ENCODE peak calls at places on chromosomes 13 and 19, in five cellular contexts. One of them, this sample, is unnamed.

GRCh38 chr19:19627716-19628498 is at the start of gene LPAR2:
- DNase-seq in ascending aorta: no peak
- DNase-seq in astrocyte of the spinal cord: no peak
- DNase-seq in pancreas: peak
- DNase-seq in brain microvascular endothelial cell: no peak
- DNase-seq in this sample: no peak

GRCh38 chr13:110950819-110951570 is 36.1 kb upstream of the ANKRD10 start:
- DNase-seq in ascending aorta: peak
- DNase-seq in astrocyte of the spinal cord: no peak
- DNase-seq in pancreas: no peak
- DNase-seq in brain microvascular endothelial cell: no peak
- DNase-seq in this sample: no peak

GRCh38 chr19:17967258-17968051 is 548 bp downstream of the KCNN1 start:
- DNase-seq in ascending aorta: no peak
- DNase-seq in astrocyte of the spinal cord: no peak
- DNase-seq in pancreas: no peak
- DNase-seq in brain microvascular endothelial cell: no peak
- DNase-seq in this sample: no peak

GRCh38 chr19:3506384-3507340 is 551 bp downstream of the FZR1 start:
- DNase-seq in ascending aorta: peak
- DNase-seq in astrocyte of the spinal cord: no peak
- DNase-seq in pancreas: peak
- DNase-seq in brain microvascular endothelial cell: peak
- DNase-seq in this sample: no peak

GRCh38 chr19:17871878-17872250 is at the start of gene SLC5A5:
- DNase-seq in ascending aorta: no peak
- DNase-seq in astrocyte of the spinal cord: no peak
- DNase-seq in pancreas: no peak
- DNase-seq in brain microvascular endothelial cell: no peak
- DNase-seq in this sample: no peak

GRCh38 chr13:93977986-93978385 is 501.5 kb downstream of the DCT start:
- DNase-seq in ascending aorta: no peak
- DNase-seq in astrocyte of the spinal cord: no peak
- DNase-seq in pancreas: no peak
- DNase-seq in brain microvascular endothelial cell: peak
- DNase-seq in this sample: no peak

GRCh38 chr13:98143601-98144500 is 957 bp downstream of the FARP1 start:
- DNase-seq in ascending aorta: no peak
- DNase-seq in astrocyte of the spinal cord: peak
- DNase-seq in pancreas: peak
- DNase-seq in brain microvascular endothelial cell: no peak
- DNase-seq in this sample: no peak

GRCh38 chr13:40017662-40018262 is 362.3 kb downstream of the COG6 start:
- DNase-seq in ascending aorta: no peak
- DNase-seq in astrocyte of the spinal cord: no peak
- DNase-seq in pancreas: no peak
- DNase-seq in brain microvascular endothelial cell: no peak
- DNase-seq in this sample: no peak

GRCh38 chr13:77031869-77032268 is 4.9 kb upstream of the FBXL3 start:
- DNase-seq in ascending aorta: no peak
- DNase-seq in astrocyte of the spinal cord: no peak
- DNase-seq in pancreas: no peak
- DNase-seq in brain microvascular endothelial cell: no peak
- DNase-seq in this sample: no peak

GRCh38 chr13:45206340-45206739 is 5.5 kb upstream of the KCTD4 start:
- DNase-seq in ascending aorta: no peak
- DNase-seq in astrocyte of the spinal cord: peak
- DNase-seq in pancreas: no peak
- DNase-seq in brain microvascular endothelial cell: peak
- DNase-seq in this sample: no peak

GRCh38 chr19:33678796-33679195 is 57.0 kb downstream of the CHST8 start:
- DNase-seq in ascending aorta: peak
- DNase-seq in astrocyte of the spinal cord: no peak
- DNase-seq in pancreas: no peak
- DNase-seq in brain microvascular endothelial cell: no peak
- DNase-seq in this sample: no peak

GRCh38 chr19:48194041-48194871 is 23.8 kb downstream of the ZSWIM9 start:
- DNase-seq in ascending aorta: peak
- DNase-seq in astrocyte of the spinal cord: no peak
- DNase-seq in pancreas: no peak
- DNase-seq in brain microvascular endothelial cell: no peak
- DNase-seq in this sample: no peak

GRCh38 chr13:48626077-48626449 is 27.7 kb upstream of the CYSLTR2 start:
- DNase-seq in ascending aorta: no peak
- DNase-seq in astrocyte of the spinal cord: peak
- DNase-seq in pancreas: peak
- DNase-seq in brain microvascular endothelial cell: peak
- DNase-seq in this sample: no peak

GRCh38 chr13:23621316-23621645 is 51.1 kb downstream of the TNFRSF19 start:
- DNase-seq in ascending aorta: no peak
- DNase-seq in astrocyte of the spinal cord: peak
- DNase-seq in pancreas: no peak
- DNase-seq in brain microvascular endothelial cell: peak
- DNase-seq in this sample: no peak

GRCh38 chr13:41601718-41602445 is 144.5 kb downstream of the RGCC start:
- DNase-seq in ascending aorta: peak
- DNase-seq in astrocyte of the spinal cord: peak
- DNase-seq in pancreas: no peak
- DNase-seq in brain microvascular endothelial cell: no peak
- DNase-seq in this sample: no peak

GRCh38 chr19:35211545-35212230 is 16.9 kb downstream of the FAM187B start:
- DNase-seq in ascending aorta: peak
- DNase-seq in astrocyte of the spinal cord: no peak
- DNase-seq in pancreas: peak
- DNase-seq in brain microvascular endothelial cell: no peak
- DNase-seq in this sample: peak

GRCh38 chr13:26406791-26407190 is 150.7 kb upstream of the WASF3 start:
- DNase-seq in ascending aorta: no peak
- DNase-seq in astrocyte of the spinal cord: no peak
- DNase-seq in pancreas: no peak
- DNase-seq in brain microvascular endothelial cell: no peak
- DNase-seq in this sample: no peak

DNA sequence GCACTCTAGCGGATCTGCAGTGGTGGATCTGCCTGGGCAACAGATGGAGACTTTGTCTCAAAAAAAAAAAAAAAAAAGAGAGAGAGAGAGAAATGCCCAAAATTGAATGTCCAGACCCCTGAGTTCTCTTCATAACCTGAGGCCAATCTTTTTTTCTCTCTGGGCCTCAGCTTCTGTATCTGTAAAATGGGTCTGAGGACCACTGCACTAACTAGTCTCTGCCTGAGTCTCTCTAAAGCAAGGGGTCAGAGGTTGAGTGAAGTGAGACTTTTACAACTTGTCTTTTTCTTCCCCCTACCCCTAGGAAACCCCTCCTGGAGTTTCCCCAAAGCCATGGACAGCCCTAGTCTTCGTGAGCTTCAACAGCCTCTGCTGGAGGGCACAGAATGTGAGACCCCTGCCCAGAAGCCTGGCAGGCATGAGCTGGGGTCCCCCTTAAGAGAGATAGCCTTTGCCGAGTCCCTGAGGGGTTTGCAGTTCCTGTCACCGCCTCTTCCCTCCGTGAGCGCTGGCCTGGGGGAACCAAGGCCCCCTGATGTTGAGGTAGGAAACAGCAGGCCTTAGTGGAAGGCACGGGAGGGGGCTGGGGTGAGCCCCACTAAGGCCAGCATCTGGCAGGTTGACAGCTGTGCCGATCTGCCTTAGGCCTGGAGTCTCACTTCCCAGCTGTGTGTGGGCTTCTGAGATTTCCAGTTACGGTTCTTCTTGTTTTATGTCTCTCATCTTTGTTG is 1.8 kb downstream of the TMEM91 start:
- DNase-seq in ascending aorta: no peak
- DNase-seq in astrocyte of the spinal cord: no peak
- DNase-seq in pancreas: no peak
- DNase-seq in brain microvascular endothelial cell: no peak
- DNase-seq in this sample: no peak
- TF ChIP-seq CTCF in ascending aorta: no peak
- TF ChIP-seq CTCF in astrocyte of the spinal cord: peak
- TF ChIP-seq CTCF in pancreas: no peak
- TF ChIP-seq CTCF in brain microvascular endothelial cell: peak
- TF ChIP-seq CTCF in this sample: peak

GRCh38 chr13:46850214-46850613 is 46.6 kb downstream of the HTR2A start:
- DNase-seq in ascending aorta: no peak
- DNase-seq in astrocyte of the spinal cord: no peak
- DNase-seq in pancreas: no peak
- DNase-seq in brain microvascular endothelial cell: peak
- DNase-seq in this sample: no peak

GRCh38 chr13:46844431-46844830 is 47.5 kb upstream of the ESD start:
- DNase-seq in ascending aorta: no peak
- DNase-seq in astrocyte of the spinal cord: no peak
- DNase-seq in pancreas: no peak
- DNase-seq in brain microvascular endothelial cell: no peak
- DNase-seq in this sample: no peak

GRCh38 chr13:46845146-46845545 is 48.2 kb upstream of the ESD start:
- DNase-seq in ascending aorta: no peak
- DNase-seq in astrocyte of the spinal cord: no peak
- DNase-seq in pancreas: no peak
- DNase-seq in brain microvascular endothelial cell: no peak
- DNase-seq in this sample: no peak

GRCh38 chr13:46852168-46852567 is 44.7 kb downstream of the HTR2A start:
- DNase-seq in ascending aorta: no peak
- DNase-seq in astrocyte of the spinal cord: no peak
- DNase-seq in pancreas: no peak
- DNase-seq in brain microvascular endothelial cell: no peak
- DNase-seq in this sample: no peak

DNA sequence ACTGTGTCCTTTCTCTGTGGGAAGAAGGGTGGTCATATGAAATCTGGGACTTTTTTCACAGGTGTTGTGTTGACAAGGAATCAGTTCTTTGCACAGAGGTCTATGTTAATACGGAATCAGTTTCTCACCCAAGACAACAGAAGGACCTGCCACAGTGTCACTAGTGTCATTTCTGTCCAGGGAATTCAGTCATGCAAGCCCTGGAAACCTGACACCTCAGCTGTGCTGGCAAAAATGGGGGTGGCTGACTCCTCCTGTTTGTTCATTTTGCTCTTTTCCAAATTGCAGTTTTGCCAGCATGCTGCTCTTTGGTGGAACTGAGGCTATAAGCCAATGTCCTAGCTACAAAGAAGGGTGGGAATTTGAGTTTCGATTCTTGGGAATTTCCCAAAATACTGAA is 49.8 kb upstream of the ESD start:
- DNase-seq in ascending aorta: no peak
- DNase-seq in astrocyte of the spinal cord: no peak
- DNase-seq in pancreas: no peak
- DNase-seq in brain microvascular endothelial cell: no peak
- DNase-seq in this sample: no peak
- TF ChIP-seq CTCF in ascending aorta: no peak
- TF ChIP-seq CTCF in astrocyte of the spinal cord: no peak
- TF ChIP-seq CTCF in pancreas: no peak
- TF ChIP-seq CTCF in brain microvascular endothelial cell: no peak
- TF ChIP-seq CTCF in this sample: no peak

GRCh38 chr13:52738719-52739467 is 727 bp downstream of the CNMD start:
- DNase-seq in ascending aorta: no peak
- DNase-seq in astrocyte of the spinal cord: no peak
- DNase-seq in pancreas: no peak
- DNase-seq in brain microvascular endothelial cell: no peak
- DNase-seq in this sample: no peak
- TF ChIP-seq CTCF in ascending aorta: peak
- TF ChIP-seq CTCF in astrocyte of the spinal cord: peak
- TF ChIP-seq CTCF in pancreas: no peak
- TF ChIP-seq CTCF in brain microvascular endothelial cell: peak
- TF ChIP-seq CTCF in this sample: peak

DNA sequence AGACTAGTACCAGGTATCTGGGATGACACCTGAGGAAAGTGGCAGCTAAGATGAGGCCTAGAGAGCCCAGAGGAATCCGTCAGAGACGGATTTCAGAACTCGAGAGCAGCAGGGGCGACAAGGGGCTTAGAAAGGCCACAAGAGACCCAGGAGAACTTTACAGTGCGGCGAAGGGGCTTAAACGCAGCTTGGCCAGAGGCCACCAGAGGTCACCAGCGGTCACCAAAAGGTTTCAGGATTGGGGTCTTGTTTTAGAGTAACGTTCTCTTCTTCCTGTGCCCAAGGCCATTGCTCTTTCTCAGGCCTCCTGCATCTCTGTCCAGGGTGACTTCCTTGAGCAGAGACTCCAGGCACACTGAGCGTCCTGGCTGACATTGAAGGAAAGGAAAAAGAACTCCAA is 2.2 kb downstream of the ZSCAN22 start:
- DNase-seq in ascending aorta: no peak
- DNase-seq in astrocyte of the spinal cord: no peak
- DNase-seq in pancreas: no peak
- DNase-seq in brain microvascular endothelial cell: no peak
- DNase-seq in this sample: no peak
- TF ChIP-seq CTCF in ascending aorta: no peak
- TF ChIP-seq CTCF in astrocyte of the spinal cord: peak
- TF ChIP-seq CTCF in pancreas: no peak
- TF ChIP-seq CTCF in brain microvascular endothelial cell: peak
- TF ChIP-seq CTCF in this sample: no peak

GRCh38 chr19:4654437-4655361 is 15.4 kb downstream of the TNFAIP8L1 start:
- DNase-seq in ascending aorta: no peak
- DNase-seq in astrocyte of the spinal cord: no peak
- DNase-seq in pancreas: no peak
- DNase-seq in brain microvascular endothelial cell: no peak
- DNase-seq in this sample: no peak
- TF ChIP-seq CTCF in ascending aorta: no peak
- TF ChIP-seq CTCF in astrocyte of the spinal cord: no peak
- TF ChIP-seq CTCF in pancreas: no peak
- TF ChIP-seq CTCF in brain microvascular endothelial cell: no peak
- TF ChIP-seq CTCF in this sample: no peak

DNA sequence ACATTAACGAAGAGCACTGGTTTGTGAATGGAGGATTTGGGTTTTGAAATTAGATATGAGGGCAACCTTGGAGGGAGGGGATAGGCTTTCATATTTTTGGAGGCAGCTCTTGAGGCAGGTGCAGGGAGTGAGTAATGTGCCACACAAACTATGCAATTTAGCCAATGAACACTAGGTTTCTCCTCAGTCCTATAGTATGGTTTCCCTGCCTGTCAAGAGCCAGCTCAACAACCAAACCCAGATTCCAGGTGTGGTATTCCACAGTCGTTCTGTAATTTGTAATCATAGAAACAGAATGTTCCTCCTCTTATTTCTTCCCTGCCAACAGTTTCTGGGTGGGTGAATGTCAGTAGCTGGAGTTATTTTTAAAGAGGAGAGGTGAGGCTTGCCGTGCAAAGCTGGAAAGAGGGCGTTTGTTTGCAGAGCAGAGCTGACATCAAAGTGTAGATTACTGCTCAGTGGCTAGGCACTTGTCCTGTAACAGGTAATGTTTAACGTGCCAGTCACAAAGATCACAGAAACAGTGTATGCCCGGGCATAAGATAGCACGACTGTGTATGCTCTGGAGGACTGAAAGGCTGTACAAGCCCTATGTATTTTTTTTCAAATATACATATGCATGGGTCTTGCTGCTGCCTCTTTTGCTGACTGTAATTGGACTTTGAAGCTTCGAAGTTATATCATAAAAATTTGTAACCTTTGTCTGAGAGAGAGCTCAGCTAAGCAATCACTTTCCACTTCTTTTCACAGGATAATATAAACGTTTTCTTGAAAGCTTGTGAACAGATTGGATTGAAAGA is 124.3 kb downstream of the LMO7 start:
- DNase-seq in ascending aorta: no peak
- DNase-seq in astrocyte of the spinal cord: no peak
- DNase-seq in pancreas: peak
- DNase-seq in brain microvascular endothelial cell: no peak
- DNase-seq in this sample: no peak
- TF ChIP-seq CTCF in ascending aorta: no peak
- TF ChIP-seq CTCF in astrocyte of the spinal cord: no peak
- TF ChIP-seq CTCF in pancreas: no peak
- TF ChIP-seq CTCF in brain microvascular endothelial cell: peak
- TF ChIP-seq CTCF in this sample: no peak

GRCh38 chr19:43766755-43767043 is 11.9 kb upstream of the SMG9 start:
- DNase-seq in ascending aorta: no peak
- DNase-seq in astrocyte of the spinal cord: no peak
- DNase-seq in pancreas: no peak
- DNase-seq in brain microvascular endothelial cell: no peak
- DNase-seq in this sample: no peak
- TF ChIP-seq CTCF in ascending aorta: no peak
- TF ChIP-seq CTCF in astrocyte of the spinal cord: no peak
- TF ChIP-seq CTCF in pancreas: no peak
- TF ChIP-seq CTCF in brain microvascular endothelial cell: no peak
- TF ChIP-seq CTCF in this sample: peak